ENCODE peak calls at places on chromosomes 4 and X, in six cellular contexts. One of them, this sample, is unnamed. For H3K27me3 and H3K4me1, the result is how much of the 10 kb centered on the place peaks cover.

GRCh38 chr4:4659871-4660651 is 118.2 kb upstream of the STX18 start:
- DNase-seq in endothelial cell of umbilical vein: peak
- DNase-seq in CD8-positive, alpha-beta memory T cell: no peak
- DNase-seq in tibial nerve: no peak
- DNase-seq in stomach: no peak
- DNase-seq in adrenal gland: no peak
- DNase-seq in this sample: no peak

GRCh38 chr4:169345207-169345788 is 74.5 kb upstream of the SH3RF1 start:
- DNase-seq in endothelial cell of umbilical vein: peak
- DNase-seq in tibial nerve: no peak
- DNase-seq in CD8-positive, alpha-beta memory T cell: no peak
- DNase-seq in stomach: no peak
- DNase-seq in adrenal gland: no peak
- DNase-seq in this sample: no peak

GRCh38 chrX:22135171-22135711 is 103.1 kb downstream of the PHEX start:
- DNase-seq in CD8-positive, alpha-beta memory T cell: no peak
- DNase-seq in tibial nerve: no peak
- DNase-seq in stomach: no peak
- DNase-seq in adrenal gland: no peak
- DNase-seq in endothelial cell of umbilical vein: peak
- DNase-seq in this sample: no peak

GRCh38 chrX:56248492-56248891 is 16.3 kb downstream of the KLF8 start:
- DNase-seq in CD8-positive, alpha-beta memory T cell: peak
- DNase-seq in stomach: peak
- DNase-seq in endothelial cell of umbilical vein: peak
- DNase-seq in tibial nerve: peak
- DNase-seq in adrenal gland: peak
- DNase-seq in this sample: peak

GRCh38 chrX:11474021-11474420 is 180.8 kb downstream of the AMELX start:
- DNase-seq in stomach: no peak
- DNase-seq in CD8-positive, alpha-beta memory T cell: no peak
- DNase-seq in endothelial cell of umbilical vein: no peak
- DNase-seq in adrenal gland: no peak
- DNase-seq in tibial nerve: no peak
- DNase-seq in this sample: no peak

GRCh38 chr4:150462743-150463142 is 119.2 kb upstream of the MAB21L2 start:
- DNase-seq in stomach: no peak
- DNase-seq in tibial nerve: no peak
- DNase-seq in CD8-positive, alpha-beta memory T cell: no peak
- DNase-seq in adrenal gland: no peak
- DNase-seq in endothelial cell of umbilical vein: no peak
- DNase-seq in this sample: no peak

GRCh38 chrX:118448273-118448783 is 47.3 kb upstream of the DOCK11 start:
- DNase-seq in endothelial cell of umbilical vein: no peak
- DNase-seq in CD8-positive, alpha-beta memory T cell: no peak
- DNase-seq in tibial nerve: no peak
- DNase-seq in stomach: no peak
- DNase-seq in adrenal gland: no peak
- DNase-seq in this sample: no peak

GRCh38 chrX:103831803-103832544 is at the start of gene RAB9B:
- DNase-seq in tibial nerve: peak
- DNase-seq in stomach: peak
- DNase-seq in endothelial cell of umbilical vein: peak
- DNase-seq in CD8-positive, alpha-beta memory T cell: peak
- DNase-seq in adrenal gland: peak
- DNase-seq in this sample: peak

GRCh38 chr4:182245541-182246245 is 2.5 kb downstream of the TENM3 start:
- DNase-seq in CD8-positive, alpha-beta memory T cell: no peak
- DNase-seq in stomach: no peak
- DNase-seq in tibial nerve: no peak
- DNase-seq in endothelial cell of umbilical vein: no peak
- DNase-seq in adrenal gland: no peak
- DNase-seq in this sample: no peak

GRCh38 chrX:2696698-2697215 is 5.7 kb downstream of the CD99 start:
- DNase-seq in tibial nerve: no peak
- DNase-seq in endothelial cell of umbilical vein: peak
- DNase-seq in stomach: no peak
- DNase-seq in adrenal gland: no peak
- DNase-seq in CD8-positive, alpha-beta memory T cell: peak
- DNase-seq in this sample: no peak

GRCh38 chr4:98794565-98795205 is 134.2 kb downstream of the EIF4E start:
- DNase-seq in endothelial cell of umbilical vein: no peak
- DNase-seq in CD8-positive, alpha-beta memory T cell: no peak
- DNase-seq in tibial nerve: no peak
- DNase-seq in stomach: no peak
- DNase-seq in adrenal gland: no peak
- DNase-seq in this sample: no peak

GRCh38 chr4:113979157-113979972 is at the start of gene ARSJ:
- DNase-seq in stomach: peak
- DNase-seq in tibial nerve: peak
- DNase-seq in adrenal gland: peak
- DNase-seq in CD8-positive, alpha-beta memory T cell: no peak
- DNase-seq in endothelial cell of umbilical vein: peak
- DNase-seq in this sample: peak

GRCh38 chr4:142098900-142099299 is 462.5 kb downstream of the IL15 start:
- DNase-seq in tibial nerve: no peak
- DNase-seq in endothelial cell of umbilical vein: peak
- DNase-seq in stomach: no peak
- DNase-seq in adrenal gland: no peak
- DNase-seq in CD8-positive, alpha-beta memory T cell: no peak
- DNase-seq in this sample: no peak

GRCh38 chr4:56197387-56197786 is 189.9 kb downstream of the AASDH start:
- DNase-seq in tibial nerve: no peak
- DNase-seq in CD8-positive, alpha-beta memory T cell: no peak
- DNase-seq in adrenal gland: no peak
- DNase-seq in stomach: no peak
- DNase-seq in endothelial cell of umbilical vein: no peak
- DNase-seq in this sample: no peak

GRCh38 chr4:3268395-3269104 is 19.6 kb downstream of the MSANTD1 start:
- DNase-seq in adrenal gland: peak
- DNase-seq in stomach: peak
- DNase-seq in tibial nerve: no peak
- DNase-seq in endothelial cell of umbilical vein: no peak
- DNase-seq in CD8-positive, alpha-beta memory T cell: no peak
- DNase-seq in this sample: no peak

GRCh38 chr4:177079327-177079726 is 230.3 kb upstream of the NEIL3 start:
- DNase-seq in adrenal gland: no peak
- DNase-seq in CD8-positive, alpha-beta memory T cell: no peak
- DNase-seq in endothelial cell of umbilical vein: no peak
- DNase-seq in tibial nerve: no peak
- DNase-seq in stomach: no peak
- DNase-seq in this sample: no peak

GRCh38 chrX:85089321-85089840 is 85.7 kb downstream of the APOOL start:
- DNase-seq in CD8-positive, alpha-beta memory T cell: no peak
- DNase-seq in endothelial cell of umbilical vein: no peak
- DNase-seq in stomach: no peak
- DNase-seq in adrenal gland: no peak
- DNase-seq in tibial nerve: no peak
- DNase-seq in this sample: no peak

GRCh38 chrX:101485212-101486064 is at the start of gene ARMCX4:
- DNase-seq in tibial nerve: no peak
- DNase-seq in endothelial cell of umbilical vein: peak
- DNase-seq in CD8-positive, alpha-beta memory T cell: no peak
- DNase-seq in adrenal gland: peak
- DNase-seq in stomach: peak
- DNase-seq in this sample: peak

GRCh38 chrX:134418317-134419113 is 41.5 kb upstream of the HPRT1 start:
- DNase-seq in CD8-positive, alpha-beta memory T cell: no peak
- DNase-seq in tibial nerve: no peak
- DNase-seq in adrenal gland: peak
- DNase-seq in endothelial cell of umbilical vein: no peak
- DNase-seq in stomach: no peak
- DNase-seq in this sample: no peak

GRCh38 chr4:33171873-33172550 is 2451.8 kb downstream of the PCDH7 start:
- DNase-seq in CD8-positive, alpha-beta memory T cell: no peak
- DNase-seq in adrenal gland: no peak
- DNase-seq in tibial nerve: no peak
- DNase-seq in endothelial cell of umbilical vein: no peak
- DNase-seq in stomach: no peak
- DNase-seq in this sample: no peak

GRCh38 chr4:186669159-186669720 is 54.4 kb downstream of the FAT1 start:
- DNase-seq in stomach: no peak
- DNase-seq in tibial nerve: peak
- DNase-seq in adrenal gland: no peak
- DNase-seq in endothelial cell of umbilical vein: peak
- DNase-seq in CD8-positive, alpha-beta memory T cell: no peak
- DNase-seq in this sample: no peak

GRCh38 chr4:150078996-150079581 is 844 bp downstream of the DCLK2 start:
- DNase-seq in stomach: no peak
- DNase-seq in CD8-positive, alpha-beta memory T cell: no peak
- DNase-seq in endothelial cell of umbilical vein: no peak
- DNase-seq in adrenal gland: peak
- DNase-seq in tibial nerve: peak
- DNase-seq in this sample: peak

GRCh38 chr4:40149960-40150385 is 46.9 kb upstream of the RHOH start:
- DNase-seq in endothelial cell of umbilical vein: peak
- DNase-seq in tibial nerve: peak
- DNase-seq in stomach: peak
- DNase-seq in adrenal gland: peak
- DNase-seq in CD8-positive, alpha-beta memory T cell: peak
- DNase-seq in this sample: peak

GRCh38 chr4:149311076-149311475 is 504.6 kb downstream of the IQCM start:
- DNase-seq in adrenal gland: no peak
- DNase-seq in tibial nerve: no peak
- DNase-seq in CD8-positive, alpha-beta memory T cell: no peak
- DNase-seq in endothelial cell of umbilical vein: no peak
- DNase-seq in stomach: no peak
- DNase-seq in this sample: no peak

DNA sequence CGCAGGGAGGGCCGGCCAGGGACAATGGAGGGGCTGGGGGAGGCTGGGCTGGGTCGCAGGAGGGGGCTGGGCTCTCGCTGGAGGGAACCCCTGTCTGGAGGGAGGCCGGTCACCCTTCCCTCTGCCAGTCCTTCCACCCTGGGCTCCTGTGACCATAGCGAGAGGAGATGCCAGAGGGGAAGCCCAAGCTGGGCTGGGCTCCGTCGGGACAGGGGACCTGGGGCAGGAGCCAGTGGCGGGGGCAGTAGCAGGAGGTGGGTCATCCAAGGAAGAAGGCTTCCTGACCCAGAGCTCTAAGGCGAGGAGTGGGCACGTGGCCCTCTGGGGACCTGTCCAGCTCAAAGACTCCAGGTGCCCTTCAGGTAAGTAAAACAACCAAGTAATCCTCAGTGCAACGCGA is 16.9 kb downstream of the CTAG1B start:
- DNase-seq in endothelial cell of umbilical vein: no peak
- DNase-seq in tibial nerve: no peak
- DNase-seq in stomach: no peak
- DNase-seq in adrenal gland: peak
- DNase-seq in CD8-positive, alpha-beta memory T cell: no peak
- DNase-seq in this sample: peak
- H3K27me3 ChIP-seq in endothelial cell of umbilical vein: under half
- H3K27me3 ChIP-seq in tibial nerve: under half
- H3K27me3 ChIP-seq in stomach: under half
- H3K27me3 ChIP-seq in adrenal gland: under half
- H3K27me3 ChIP-seq in CD8-positive, alpha-beta memory T cell: under half
- H3K27me3 ChIP-seq in this sample: under half

GRCh38 chr4:121697626-121698025 is 846 bp upstream of the ANXA5 start:
- DNase-seq in endothelial cell of umbilical vein: no peak
- DNase-seq in CD8-positive, alpha-beta memory T cell: no peak
- DNase-seq in adrenal gland: no peak
- DNase-seq in tibial nerve: no peak
- DNase-seq in stomach: no peak
- DNase-seq in this sample: no peak
- H3K27ac ChIP-seq in endothelial cell of umbilical vein: peak
- H3K27ac ChIP-seq in CD8-positive, alpha-beta memory T cell: peak
- H3K27ac ChIP-seq in adrenal gland: peak
- H3K27ac ChIP-seq in tibial nerve: peak
- H3K27ac ChIP-seq in stomach: peak
- H3K27ac ChIP-seq in this sample: no peak

DNA sequence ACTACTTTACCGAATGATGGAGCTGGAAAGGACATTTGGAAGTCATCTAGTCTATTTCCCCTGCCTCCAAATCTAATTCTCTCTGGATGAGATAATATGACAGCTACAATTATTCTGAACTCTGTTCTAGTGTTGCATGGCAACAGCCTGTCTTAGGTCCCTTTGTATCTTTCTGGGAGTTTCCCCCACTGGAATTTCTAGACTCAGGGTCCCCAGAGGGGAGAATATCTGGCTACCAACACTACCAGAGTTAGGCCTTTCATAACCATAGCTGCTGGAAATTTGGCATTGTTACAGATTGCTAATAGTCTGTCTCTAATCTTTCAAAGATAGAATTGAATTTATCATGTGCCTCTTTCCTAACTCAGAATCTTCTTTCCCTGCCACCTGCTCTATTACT is 4.5 kb downstream of the MSN start:
- DNase-seq in stomach: no peak
- DNase-seq in endothelial cell of umbilical vein: no peak
- DNase-seq in tibial nerve: no peak
- DNase-seq in CD8-positive, alpha-beta memory T cell: no peak
- DNase-seq in adrenal gland: no peak
- DNase-seq in this sample: no peak
- H3K4me1 ChIP-seq in stomach: under half
- H3K4me1 ChIP-seq in endothelial cell of umbilical vein: half or more
- H3K4me1 ChIP-seq in tibial nerve: under half
- H3K4me1 ChIP-seq in CD8-positive, alpha-beta memory T cell: half or more
- H3K4me1 ChIP-seq in adrenal gland: under half
- H3K4me1 ChIP-seq in this sample: under half

DNA sequence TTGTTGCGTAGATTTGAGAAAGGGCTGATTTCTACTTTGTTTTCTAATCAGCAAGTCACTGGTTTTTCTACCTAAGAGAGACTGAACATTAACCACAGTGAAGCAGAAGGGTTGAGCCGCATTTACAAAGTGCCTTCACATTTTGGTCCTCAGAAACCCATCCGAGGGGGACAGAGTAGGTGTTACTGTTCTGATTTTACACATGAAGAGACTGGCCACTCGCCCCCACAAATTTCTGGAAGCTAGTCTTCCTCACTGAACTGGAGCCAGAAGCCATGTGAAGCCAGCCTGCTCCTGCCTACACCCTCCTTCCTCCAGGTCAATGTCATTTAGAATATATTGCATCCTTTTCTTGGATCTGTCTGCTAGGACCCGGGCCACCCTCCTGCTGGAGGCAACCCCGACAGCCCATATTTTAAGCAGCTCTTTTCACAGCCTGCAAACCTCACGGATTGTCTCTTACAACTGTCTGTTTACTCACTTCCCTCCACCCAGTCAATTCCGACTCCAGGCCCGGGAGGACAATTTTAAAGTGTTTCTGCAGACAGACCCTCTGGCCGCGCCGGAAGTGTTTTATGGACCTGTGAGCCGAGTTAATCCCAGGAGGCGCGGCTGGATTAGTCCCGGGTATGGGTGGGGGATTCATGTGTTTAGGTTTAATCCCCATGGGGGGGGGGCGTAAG is 73.2 kb upstream of the BCOR start:
- DNase-seq in tibial nerve: no peak
- DNase-seq in endothelial cell of umbilical vein: no peak
- DNase-seq in stomach: no peak
- DNase-seq in adrenal gland: no peak
- DNase-seq in CD8-positive, alpha-beta memory T cell: no peak
- DNase-seq in this sample: no peak
- H3K27me3 ChIP-seq in tibial nerve: under half
- H3K27me3 ChIP-seq in endothelial cell of umbilical vein: under half
- H3K27me3 ChIP-seq in stomach: under half
- H3K27me3 ChIP-seq in adrenal gland: under half
- H3K27me3 ChIP-seq in CD8-positive, alpha-beta memory T cell: under half
- H3K27me3 ChIP-seq in this sample: under half

This sample was measured in right cardiac atrium.